ENCODE peak calls at places on chromosomes 7 and 10, in four cellular contexts. H is SJCRH30, N is breast epithelium, Y is HCT116. D is an unnamed sample.

GRCh38 chr7:151756076-151756731 is 120.7 kb downstream of the PRKAG2 start:
- DNase-seq in H (no peak), N (no peak), Y (peak; percentile 26), D (no peak)

GRCh38 chr7:12685550-12685949 is 1.9 kb upstream of the ARL4A start:
- DNase-seq in H (peak; percentile 21), N (no peak), Y (no peak), D (peak; percentile 80)

GRCh38 chr7:129388353-129389098 is 45.7 kb upstream of the STRIP2 start:
- DNase-seq in H (no peak), N (no peak), Y (no peak), D (no peak)

GRCh38 chr7:155426543-155427410 is 31.2 kb upstream of the EN2 start:
- DNase-seq in H (no peak), N (no peak), Y (no peak), D (no peak)

GRCh38 chr7:48089415-48089975 is 430 bp downstream of the UPP1 start:
- DNase-seq in H (no peak), N (peak; percentile 40), Y (no peak), D (no peak)

GRCh38 chr7:112202819-112203218 is 3.4 kb downstream of the DOCK4 start:
- DNase-seq in H (peak; percentile 31), N (peak; percentile 38), Y (no peak), D (no peak)

GRCh38 chr10:43221419-43222293 is 45.2 kb downstream of the RASGEF1A start:
- DNase-seq in H (no peak), N (no peak), Y (no peak), D (no peak)

GRCh38 chr10:112209534-112210200 is 26.1 kb upstream of the GPAM start:
- DNase-seq in H (no peak), N (no peak), Y (no peak), D (peak; percentile 59)

GRCh38 chr7:22885824-22886255 is 63.2 kb upstream of the TOMM7 start:
- DNase-seq in H (peak; percentile 76), N (no peak), Y (no peak), D (peak; percentile 57)

GRCh38 chr10:2746638-2747037 is 320.7 kb upstream of the PFKP start:
- DNase-seq in H (no peak), N (no peak), Y (no peak), D (no peak)

GRCh38 chr10:2745666-2746065 is 321.7 kb upstream of the PFKP start:
- DNase-seq in H (no peak), N (no peak), Y (no peak), D (no peak)

GRCh38 chr10:2748287-2748686 is 319.1 kb upstream of the PFKP start:
- DNase-seq in H (no peak), N (no peak), Y (no peak), D (no peak)

GRCh38 chr10:2744547-2745212 is 322.7 kb upstream of the PFKP start:
- DNase-seq in H (no peak), N (no peak), Y (no peak), D (no peak)
- H3K4me3 ChIP-seq in H (no peak overlapping the region), N (no peak overlapping the region), Y (no peak overlapping the region), D (no peak overlapping the region)

GRCh38 chr10:69460576-69461242 is 9.4 kb downstream of the TSPAN15 start:
- DNase-seq in H (no peak), N (no peak), Y (no peak), D (no peak)
- H3K27ac ChIP-seq in H (no peak overlapping the region), N (peak overlapping the region; percentile 78), Y (no peak overlapping the region), D (no peak overlapping the region)

GRCh38 chr10:128062837-128063563 is 63.2 kb downstream of the MKI67 start:
- DNase-seq in H (peak; percentile 76), N (no peak), Y (no peak), D (no peak)
- H3K4me3 ChIP-seq in H (peak overlapping the region; percentile 60), N (no peak overlapping the region), Y (no peak overlapping the region), D (no peak overlapping the region)

GRCh38 chr10:29256019-29256418 is 32.9 kb upstream of the LYZL1 start:
- DNase-seq in H (no peak), N (no peak), Y (no peak), D (no peak)

GRCh38 chr10:29255117-29255516 is 33.8 kb upstream of the LYZL1 start:
- DNase-seq in H (no peak), N (no peak), Y (no peak), D (no peak)

GRCh38 chr10:29254123-29255046 is 34.5 kb upstream of the LYZL1 start:
- DNase-seq in H (no peak), N (no peak), Y (no peak), D (peak; percentile 74)

GRCh38 chr10:29256531-29256930 is 32.3 kb upstream of the LYZL1 start:
- DNase-seq in H (no peak), N (no peak), Y (no peak), D (no peak)

DNA sequence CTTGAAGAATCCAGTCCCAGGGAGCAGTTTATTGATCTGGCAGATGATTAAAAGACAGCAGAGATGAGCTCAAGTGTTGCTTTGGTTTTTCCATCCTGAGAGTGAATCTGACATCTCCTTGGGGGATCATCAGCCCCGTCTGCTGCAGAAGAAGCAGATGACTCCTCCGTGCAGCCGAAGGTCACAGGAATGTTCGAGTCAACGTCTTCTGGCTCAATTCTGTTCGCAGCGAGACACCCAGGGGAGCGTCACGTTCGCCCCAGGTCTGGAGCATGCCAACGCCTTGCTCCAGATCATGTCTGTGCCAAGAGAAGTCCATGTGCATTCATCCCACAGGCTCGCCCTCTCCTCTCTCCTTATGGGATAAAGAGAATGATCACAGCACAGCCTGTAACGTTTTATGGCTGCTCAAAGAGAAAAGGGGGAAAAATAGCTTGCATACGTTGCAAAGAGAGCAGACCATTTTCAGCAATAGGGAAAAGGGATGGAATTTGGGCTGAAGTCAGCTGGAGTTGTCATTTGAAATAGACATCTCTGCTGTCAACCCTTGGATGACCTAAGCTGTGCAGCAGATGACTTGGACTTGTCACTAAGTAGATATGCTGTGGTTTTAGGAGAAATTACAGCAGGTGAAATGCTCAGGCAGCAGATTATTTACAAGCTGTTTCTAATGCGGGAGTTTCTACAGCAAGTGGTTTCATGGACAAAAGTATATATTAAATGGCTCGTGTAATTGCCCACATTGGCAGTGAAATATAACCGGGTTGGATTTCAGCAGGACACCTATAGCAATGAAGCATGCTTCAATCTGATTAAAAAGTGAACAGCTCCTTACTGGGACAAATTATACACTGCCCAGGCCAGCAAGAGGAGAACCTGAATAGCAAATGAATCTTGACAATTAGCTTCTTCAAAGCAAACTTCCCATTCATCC is 35.5 kb upstream of the LYZL1 start:
- DNase-seq in H (no peak), N (no peak), Y (no peak), D (no peak)
- H3K27ac ChIP-seq in H (no peak overlapping the region), N (peak overlapping the region; percentile 48), Y (no peak overlapping the region), D (no peak overlapping the region)

GRCh38 chr7:57427594-57427993 is 22.4 kb upstream of the ZNF716 start:
- DNase-seq in H (no peak), N (no peak), Y (no peak), D (no peak)
- H3K4me3 ChIP-seq in H (no peak overlapping the region), N (no peak overlapping the region), Y (no peak overlapping the region), D (no peak overlapping the region)